ENCODE peak calls at places on chromosome 19, in four cellular contexts. One of them, this sample, is unnamed.

GRCh38 chr19:48844472-48844871 is 8.2 kb upstream of the HSD17B14 start:
- DNase-seq in H1: no peak
- DNase-seq in A549: peak
- DNase-seq in K562: peak
- DNase-seq in this sample: peak

GRCh38 chr19:14381689-14382474 is 638 bp downstream of the ADGRE5 start:
- DNase-seq in H1: no peak
- DNase-seq in A549: peak
- DNase-seq in K562: peak
- DNase-seq in this sample: no peak

GRCh38 chr19:955803-956746 is 28.1 kb upstream of the WDR18 start:
- DNase-seq in H1: no peak
- DNase-seq in A549: no peak
- DNase-seq in K562: no peak
- DNase-seq in this sample: no peak

GRCh38 chr19:44722131-44723121 is 23.5 kb downstream of the CEACAM16 start:
- DNase-seq in H1: no peak
- DNase-seq in A549: peak
- DNase-seq in K562: peak
- DNase-seq in this sample: peak

GRCh38 chr19:39131255-39131755 is 5.7 kb downstream of the PAK4 start:
- DNase-seq in H1: no peak
- DNase-seq in A549: no peak
- DNase-seq in K562: no peak
- DNase-seq in this sample: peak

GRCh38 chr19:50198431-50199253 is 4.8 kb upstream of the MYH14 start:
- DNase-seq in H1: no peak
- DNase-seq in A549: no peak
- DNase-seq in K562: no peak
- DNase-seq in this sample: no peak

GRCh38 chr19:28292822-28293500 is 920.0 kb downstream of the UQCRFS1 start:
- DNase-seq in H1: no peak
- DNase-seq in A549: no peak
- DNase-seq in K562: no peak
- DNase-seq in this sample: peak

GRCh38 chr19:49802836-49803528 is 10.1 kb downstream of the FUZ start:
- DNase-seq in H1: no peak
- DNase-seq in A549: no peak
- DNase-seq in K562: no peak
- DNase-seq in this sample: no peak

GRCh38 chr19:36421749-36422481 is 3.5 kb upstream of the ZFP82 start:
- DNase-seq in H1: no peak
- DNase-seq in A549: no peak
- DNase-seq in K562: no peak
- DNase-seq in this sample: no peak

GRCh38 chr19:40424637-40425449 is 949 bp downstream of the SERTAD1 start:
- DNase-seq in H1: peak
- DNase-seq in A549: no peak
- DNase-seq in K562: peak
- DNase-seq in this sample: peak

GRCh38 chr19:1206063-1206732 is 620 bp downstream of the STK11 start:
- DNase-seq in H1: no peak
- DNase-seq in A549: no peak
- DNase-seq in K562: no peak
- DNase-seq in this sample: no peak

GRCh38 chr19:7900401-7900870 is 3.2 kb upstream of the MAP2K7 start:
- DNase-seq in H1: no peak
- DNase-seq in A549: no peak
- DNase-seq in K562: no peak
- DNase-seq in this sample: no peak

GRCh38 chr19:10800488-10800887 is 35.5 kb downstream of the TMED1 start:
- DNase-seq in H1: no peak
- DNase-seq in A549: no peak
- DNase-seq in K562: no peak
- DNase-seq in this sample: peak

GRCh38 chr19:14972676-14973075 is 7.0 kb downstream of the SLC1A6 start:
- DNase-seq in H1: no peak
- DNase-seq in A549: no peak
- DNase-seq in K562: peak
- DNase-seq in this sample: no peak

GRCh38 chr19:11927227-11927626 is 2.3 kb downstream of the ZNF700 start:
- DNase-seq in H1: no peak
- DNase-seq in A549: no peak
- DNase-seq in K562: no peak
- DNase-seq in this sample: no peak

GRCh38 chr19:49019242-49019932 is 2.5 kb upstream of the LHB start:
- DNase-seq in H1: peak
- DNase-seq in A549: peak
- DNase-seq in K562: peak
- DNase-seq in this sample: peak

GRCh38 chr19:6086081-6086858 is 24.0 kb downstream of the RFX2 start:
- DNase-seq in H1: no peak
- DNase-seq in A549: no peak
- DNase-seq in K562: no peak
- DNase-seq in this sample: peak

GRCh38 chr19:31350693-31351211 is 1.5 kb upstream of the TSHZ3 start:
- DNase-seq in H1: peak
- DNase-seq in A549: peak
- DNase-seq in K562: peak
- DNase-seq in this sample: no peak

GRCh38 chr19:37931941-37932655 is 25.1 kb downstream of the SIPA1L3 start:
- DNase-seq in H1: peak
- DNase-seq in A549: peak
- DNase-seq in K562: no peak
- DNase-seq in this sample: peak

GRCh38 chr19:49588370-49589122 is 2.4 kb upstream of the PRR12 start:
- DNase-seq in H1: no peak
- DNase-seq in A549: no peak
- DNase-seq in K562: no peak
- DNase-seq in this sample: no peak

GRCh38 chr19:49579947-49580263 is 451 bp downstream of the NOSIP start:
- DNase-seq in H1: no peak
- DNase-seq in A549: no peak
- DNase-seq in K562: no peak
- DNase-seq in this sample: no peak

GRCh38 chr19:7355151-7355845 is 6.6 kb downstream of the ARHGEF18 start:
- DNase-seq in H1: no peak
- DNase-seq in A549: no peak
- DNase-seq in K562: no peak
- DNase-seq in this sample: no peak

GRCh38 chr19:8221161-8221560 is 12.0 kb downstream of the CERS4 start:
- DNase-seq in H1: no peak
- DNase-seq in A549: no peak
- DNase-seq in K562: no peak
- DNase-seq in this sample: no peak

GRCh38 chr19:19475845-19476828 is 39.2 kb downstream of the TSSK6 start:
- DNase-seq in H1: no peak
- DNase-seq in A549: peak
- DNase-seq in K562: peak
- DNase-seq in this sample: no peak

GRCh38 chr19:19477705-19478383 is 37.5 kb downstream of the TSSK6 start:
- DNase-seq in H1: no peak
- DNase-seq in A549: no peak
- DNase-seq in K562: no peak
- DNase-seq in this sample: no peak

GRCh38 chr19:19482785-19483625 is 32.3 kb downstream of the TSSK6 start:
- DNase-seq in H1: no peak
- DNase-seq in A549: no peak
- DNase-seq in K562: no peak
- DNase-seq in this sample: no peak

GRCh38 chr19:19485161-19485997 is 30.0 kb downstream of the TSSK6 start:
- DNase-seq in H1: no peak
- DNase-seq in A549: no peak
- DNase-seq in K562: no peak
- DNase-seq in this sample: no peak

GRCh38 chr19:19480688-19481087 is 34.7 kb downstream of the TSSK6 start:
- DNase-seq in H1: no peak
- DNase-seq in A549: no peak
- DNase-seq in K562: no peak
- DNase-seq in this sample: no peak
- TF ChIP-seq JUN in H1: no peak
- TF ChIP-seq JUN in A549: no peak
- TF ChIP-seq JUN in K562: no peak
- TF ChIP-seq JUN in this sample: no peak

GRCh38 chr19:3605361-3605760 is 1.3 kb downstream of the TBXA2R start:
- DNase-seq in H1: no peak
- DNase-seq in A549: no peak
- DNase-seq in K562: no peak
- DNase-seq in this sample: no peak
- H3K27ac ChIP-seq in H1: no peak
- H3K27ac ChIP-seq in A549: no peak
- H3K27ac ChIP-seq in K562: peak
- H3K27ac ChIP-seq in this sample: no peak

GRCh38 chr19:55370305-55370988 is at the start of gene IL11:
- DNase-seq in H1: no peak
- DNase-seq in A549: peak
- DNase-seq in K562: no peak
- DNase-seq in this sample: no peak
- TF ChIP-seq MAX in H1: no peak
- TF ChIP-seq MAX in A549: peak
- TF ChIP-seq MAX in K562: no peak
- TF ChIP-seq MAX in this sample: no peak

DNA sequence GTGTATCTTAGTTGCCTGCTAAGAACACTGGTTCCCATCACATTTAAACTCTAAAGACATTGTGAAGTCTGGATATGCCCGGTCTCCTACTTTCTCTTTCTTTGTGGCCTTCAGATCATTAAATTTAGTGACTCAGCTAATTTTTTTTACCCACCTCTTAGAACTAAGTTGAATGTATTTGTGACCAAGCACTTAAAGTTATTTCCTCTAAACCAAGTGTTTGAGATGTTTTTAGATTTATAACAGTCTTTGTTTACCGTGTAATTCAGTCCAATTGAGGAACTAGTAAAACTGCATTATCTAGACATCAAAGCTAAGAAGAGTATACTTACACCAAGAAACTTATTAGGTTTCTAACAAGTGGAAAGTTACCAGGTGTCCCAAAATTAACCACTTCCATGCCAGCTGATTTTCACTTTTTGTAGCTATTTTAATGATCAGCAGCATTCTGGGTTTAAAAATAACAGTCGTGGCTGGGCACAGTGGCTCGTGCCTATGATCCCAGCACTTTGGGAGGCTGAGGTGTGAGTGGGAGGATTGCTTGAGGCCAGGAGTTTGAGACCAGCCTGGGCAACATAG is 53.1 kb downstream of the ARHGAP35 start:
- DNase-seq in H1: no peak
- DNase-seq in A549: peak
- DNase-seq in K562: peak
- DNase-seq in this sample: peak
- TF ChIP-seq JUN in H1: no peak
- TF ChIP-seq JUN in A549: no peak
- TF ChIP-seq JUN in K562: no peak
- TF ChIP-seq JUN in this sample: no peak

GRCh38 chr19:18428837-18429674 is 8.9 kb downstream of the ISYNA1 start:
- DNase-seq in H1: peak
- DNase-seq in A549: peak
- DNase-seq in K562: peak
- DNase-seq in this sample: peak

GRCh38 chr19:18429717-18430416 is 8.1 kb downstream of the ISYNA1 start:
- DNase-seq in H1: no peak
- DNase-seq in A549: no peak
- DNase-seq in K562: no peak
- DNase-seq in this sample: no peak

GRCh38 chr19:18427080-18427751 is 8.0 kb downstream of the SSBP4 start:
- DNase-seq in H1: no peak
- DNase-seq in A549: no peak
- DNase-seq in K562: no peak
- DNase-seq in this sample: no peak

GRCh38 chr19:18427752-18428131 is 8.5 kb downstream of the SSBP4 start:
- DNase-seq in H1: no peak
- DNase-seq in A549: no peak
- DNase-seq in K562: no peak
- DNase-seq in this sample: no peak

DNA sequence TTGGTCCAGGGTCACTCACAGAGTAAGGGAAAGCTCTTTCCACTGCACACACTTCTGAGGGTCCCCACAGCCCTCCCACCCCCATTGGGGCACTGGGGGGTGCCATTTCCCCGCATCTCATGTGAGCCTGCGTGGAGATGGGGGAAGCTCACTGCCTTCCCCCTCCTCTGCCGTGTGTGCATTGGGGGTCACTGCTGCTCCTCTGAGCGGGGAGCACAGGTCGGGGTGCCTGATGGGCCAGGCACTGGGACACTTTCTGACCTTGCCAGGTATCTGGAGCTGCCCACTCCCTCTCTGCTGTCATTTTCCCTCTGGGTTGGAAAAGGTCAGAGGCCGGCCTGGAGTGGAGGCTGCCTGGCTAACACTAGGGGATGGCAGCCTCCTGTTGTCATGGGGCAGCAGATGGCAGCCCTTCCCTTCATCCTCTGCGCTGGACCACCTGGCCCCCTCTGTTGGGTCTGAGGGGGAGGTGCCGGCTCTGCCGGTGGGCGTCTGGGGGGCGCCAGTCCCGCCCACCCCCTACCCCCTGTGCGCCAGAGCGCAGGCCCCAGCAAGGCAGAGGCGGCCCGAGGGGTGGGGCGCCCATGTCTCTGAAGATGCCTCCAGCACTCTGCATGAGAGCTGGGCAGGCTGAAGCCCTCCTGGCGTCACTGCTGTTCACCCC is 9.1 kb downstream of the SSBP4 start:
- DNase-seq in H1: no peak
- DNase-seq in A549: no peak
- DNase-seq in K562: no peak
- DNase-seq in this sample: no peak
- H3K27ac ChIP-seq in H1: no peak
- H3K27ac ChIP-seq in A549: peak
- H3K27ac ChIP-seq in K562: no peak
- H3K27ac ChIP-seq in this sample: peak

GRCh38 chr19:2455481-2456300 is 1.1 kb downstream of the LMNB2 start:
- DNase-seq in H1: no peak
- DNase-seq in A549: no peak
- DNase-seq in K562: peak
- DNase-seq in this sample: no peak
- TF ChIP-seq MAX in H1: no peak
- TF ChIP-seq MAX in A549: no peak
- TF ChIP-seq MAX in K562: no peak
- TF ChIP-seq MAX in this sample: no peak